ENCODE peak calls at places on chromosomes 11 and 22, in four cellular contexts. S is cardiac muscle cell; R is CD8-positive, alpha-beta T cell; G is AG09309. W is an unnamed sample.

GRCh38 chr11:26042113-26042512 is 289.8 kb upstream of the ANO3 start:
- DNase-seq in S (no peak), R (no peak), G (no peak), W (no peak)

GRCh38 chr11:76501526-76501925 is 56.7 kb downstream of the EMSY start:
- DNase-seq in S (no peak), R (no peak), G (no peak), W (no peak)

GRCh38 chr11:63536669-63537292 is at the start of gene PLAAT4:
- DNase-seq in S (peak; percentile 81), R (no peak), G (no peak), W (peak; percentile 52)

GRCh38 chr11:294795-295194 is 4.5 kb downstream of the IFITM5 start:
- DNase-seq in S (no peak), R (no peak), G (no peak), W (no peak)

GRCh38 chr22:47299879-47300697 is 537.6 kb downstream of the TBC1D22A start:
- DNase-seq in S (no peak), R (no peak), G (no peak), W (no peak)

GRCh38 chr11:36131719-36132349 is 157.4 kb downstream of the COMMD9 start:
- DNase-seq in S (peak; percentile 73), R (no peak), G (no peak), W (no peak)

GRCh38 chr11:76609736-76610370 is 60.7 kb downstream of the LRRC32 start:
- DNase-seq in S (peak; percentile 41), R (no peak), G (no peak), W (no peak)

GRCh38 chr11:45155058-45155551 is 8.7 kb downstream of the PRDM11 start:
- DNase-seq in S (peak; percentile 54), R (no peak), G (no peak), W (no peak)

GRCh38 chr22:48316245-48316875 is 1511.3 kb downstream of the BRD1 start:
- DNase-seq in S (no peak), R (no peak), G (no peak), W (no peak)

GRCh38 chr11:120501976-120502755 is 9.4 kb upstream of the GRIK4 start:
- DNase-seq in S (no peak), R (no peak), G (no peak), W (no peak)

GRCh38 chr11:126929186-126930085 is 71.1 kb downstream of the KIRREL3 start:
- DNase-seq in S (peak; percentile 14), R (no peak), G (peak; percentile 76), W (no peak)

GRCh38 chr22:46131151-46131587 is 19.2 kb upstream of the PPARA start:
- DNase-seq in S (no peak), R (no peak), G (no peak), W (no peak)
- TF ChIP-seq CTCF in S (peak; percentile 50), R (no peak), G (peak; percentile 31), W (no peak)

GRCh38 chr11:112584674-112585073 is 324.0 kb upstream of the PLET1 start:
- DNase-seq in S (no peak), R (no peak), G (no peak), W (no peak)
- TF ChIP-seq CTCF in S (peak; percentile 6), R (no peak), G (no peak), W (no peak)

DNA sequence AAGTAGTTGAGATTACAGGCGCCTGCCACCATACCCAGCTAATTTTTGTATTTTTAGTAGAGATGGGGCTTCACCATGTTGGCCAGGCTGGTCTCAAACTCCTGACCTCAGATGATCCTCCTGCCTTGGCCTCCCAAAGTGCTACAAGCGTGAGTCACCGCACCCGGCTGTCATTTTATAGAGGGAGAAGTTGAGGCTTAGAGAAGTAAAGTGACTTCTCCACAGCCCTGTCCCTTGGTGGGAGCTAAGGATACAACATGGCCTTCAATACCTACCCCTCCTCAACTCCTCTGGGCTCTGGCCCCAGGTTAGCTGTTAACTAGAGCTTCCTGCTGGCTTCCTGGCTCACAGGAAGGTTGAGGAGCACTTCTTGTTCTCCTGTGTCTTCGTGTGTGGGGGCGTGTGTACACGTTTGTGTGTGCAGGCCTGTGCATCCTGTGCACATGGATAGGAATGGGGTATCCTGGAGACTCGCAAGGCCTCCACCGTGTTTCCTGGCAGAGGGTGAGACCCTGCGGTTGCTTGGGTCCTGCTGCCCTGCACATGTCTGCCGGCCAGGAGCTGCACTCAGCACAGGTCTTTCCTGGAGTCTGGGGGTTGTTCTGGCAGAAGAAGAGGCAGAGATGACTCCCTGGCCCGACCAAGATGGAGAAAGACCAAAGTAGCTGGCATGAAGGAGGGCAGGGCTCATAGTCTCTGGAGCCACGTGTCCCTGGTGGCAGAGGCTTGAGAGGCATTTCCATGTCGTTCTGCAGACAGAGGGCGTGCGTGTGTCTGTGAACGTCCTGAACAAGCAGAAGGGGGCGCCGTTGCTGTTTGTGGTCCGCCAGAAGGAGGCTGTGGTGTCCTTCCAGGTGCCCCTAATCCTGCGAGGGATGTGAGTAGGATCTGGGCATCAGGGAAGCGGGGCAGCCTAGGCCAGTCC is 2.4 kb downstream of the SIDT2 start:
- DNase-seq in S (peak; percentile 81), R (peak; percentile 53), G (peak; percentile 40), W (peak; percentile 38)
- TF ChIP-seq CTCF in S (peak; percentile 59), R (peak; percentile 62), G (peak; percentile 84), W (peak; percentile 57)

DNA sequence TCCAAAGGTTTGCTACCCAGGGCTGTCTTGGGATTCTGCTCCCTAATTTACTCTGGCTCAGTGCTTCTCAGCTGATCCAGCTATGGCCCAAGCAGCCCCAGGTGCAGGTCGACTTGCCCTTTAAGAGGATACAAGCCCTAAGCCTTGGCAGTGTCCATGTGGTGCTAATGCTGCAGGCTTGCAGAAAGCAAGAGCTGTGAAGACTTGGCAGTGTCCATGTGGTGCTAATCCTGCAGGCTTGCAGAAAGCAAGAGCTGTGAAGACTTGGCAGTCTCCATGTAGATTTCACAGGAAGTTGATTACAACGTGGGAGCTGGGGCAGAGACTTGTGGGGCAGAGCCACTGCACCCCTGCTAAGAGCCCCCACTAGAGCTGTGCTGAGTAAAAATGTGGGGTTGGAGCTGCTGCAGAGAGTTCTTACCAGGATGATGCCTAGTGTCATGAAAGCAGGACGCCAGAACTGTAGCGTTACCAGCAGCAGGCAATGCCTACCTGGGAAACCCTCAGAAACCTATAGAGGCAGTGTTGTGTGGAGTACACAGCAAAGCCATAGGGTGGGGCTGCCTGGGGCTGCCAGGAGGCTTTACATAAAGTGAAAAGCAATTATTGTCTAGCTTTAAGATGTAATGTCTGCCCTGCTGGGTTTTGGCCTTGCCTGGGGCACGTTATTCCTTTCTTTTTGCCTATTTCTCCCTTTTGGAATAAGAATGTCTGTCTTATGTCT is 16.1 kb upstream of the OR52K1 start:
- DNase-seq in S (no peak), R (no peak), G (no peak), W (no peak)
- TF ChIP-seq CTCF in S (no peak), R (no peak), G (no peak), W (no peak)

GRCh38 chr11:124783002-124783401 is 17.2 kb downstream of the MSANTD2 start:
- DNase-seq in S (no peak), R (no peak), G (no peak), W (no peak)

GRCh38 chr11:124776865-124777645 is 15.0 kb upstream of the ESAM start:
- DNase-seq in S (no peak), R (no peak), G (no peak), W (no peak)

GRCh38 chr11:124784051-124784450 is 16.2 kb downstream of the MSANTD2 start:
- DNase-seq in S (no peak), R (no peak), G (no peak), W (no peak)

GRCh38 chr11:124779568-124779967 is 17.5 kb upstream of the ESAM start:
- DNase-seq in S (peak; percentile 20), R (no peak), G (no peak), W (no peak)

DNA sequence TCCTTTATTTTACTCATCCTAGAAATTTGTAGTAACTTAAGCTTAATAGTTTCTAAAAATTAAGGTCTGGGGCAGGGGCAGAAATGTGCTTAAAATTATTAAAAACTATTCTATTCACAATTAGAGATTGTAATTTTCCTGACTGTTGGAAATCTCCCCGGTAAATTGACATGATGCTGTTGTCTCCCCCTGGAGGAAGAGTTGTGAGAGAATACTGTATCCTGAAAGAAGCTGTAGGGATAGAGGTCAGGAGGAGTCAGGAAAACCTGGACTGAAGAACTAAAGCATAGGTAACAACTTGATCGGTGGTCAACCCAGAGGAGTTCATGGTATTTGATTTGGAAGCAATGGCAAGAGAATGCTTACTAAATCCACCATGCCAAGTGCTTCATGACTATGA is 16.2 kb upstream of the ESAM start:
- DNase-seq in S (no peak), R (no peak), G (no peak), W (no peak)
- TF ChIP-seq CTCF in S (peak; percentile 28), R (no peak), G (peak; percentile 13), W (no peak)

GRCh38 chr11:62245271-62245753 is 3.3 kb downstream of the SCGB1D2 start:
- DNase-seq in S (peak; percentile 54), R (no peak), G (no peak), W (no peak)
- TF ChIP-seq CTCF in S (peak; percentile 43), R (no peak), G (no peak), W (no peak)

GRCh38 chr11:92808009-92808408 is 161.4 kb upstream of the MTNR1B start:
- DNase-seq in S (no peak), R (no peak), G (no peak), W (no peak)

GRCh38 chr11:92811341-92811740 is 158.1 kb upstream of the MTNR1B start:
- DNase-seq in S (no peak), R (no peak), G (no peak), W (no peak)

GRCh38 chr11:92810423-92810822 is 159.0 kb upstream of the MTNR1B start:
- DNase-seq in S (no peak), R (no peak), G (no peak), W (no peak)

GRCh38 chr11:92812841-92813240 is 156.6 kb upstream of the MTNR1B start:
- DNase-seq in S (no peak), R (no peak), G (no peak), W (no peak)
- TF ChIP-seq CTCF in S (no peak), R (no peak), G (no peak), W (no peak)

W was measured in natural killer cell.